ENCODE peak calls at places on chromosomes 11 and 22, in six cellular contexts. F is spleen, K is GM12891, U is amniotic stem cell, H is NCI-H1417, Z is HAP-1. N is an unnamed sample.

GRCh38 chr11:19453893-19454292 is 213.1 kb upstream of the E2F8 start:
- DNase-seq in F (no peak), K (no peak), Z (peak; percentile 64), U (no peak), H (no peak), N (no peak)

GRCh38 chr11:62507023-62507422 is 39.6 kb downstream of the AHNAK start:
- DNase-seq in K (no peak), H (no peak), Z (no peak), F (no peak), U (no peak), N (no peak)

GRCh38 chr22:28441720-28442263 is 237.8 kb downstream of the TTC28 start:
- DNase-seq in F (no peak), K (no peak), H (no peak), U (no peak), Z (no peak), N (no peak)

GRCh38 chr11:37072538-37072937 is 474.5 kb upstream of the RAG2 start:
- DNase-seq in H (no peak), F (no peak), Z (no peak), K (no peak), U (no peak), N (no peak)

GRCh38 chr11:72932132-72932570 is 117.9 kb downstream of the ATG16L2 start:
- DNase-seq in U (no peak), Z (no peak), F (no peak), K (no peak), H (no peak), N (no peak)

GRCh38 chr11:40380871-40381270 is 1078.6 kb downstream of the LRRC4C start:
- DNase-seq in Z (no peak), F (no peak), H (no peak), U (no peak), K (no peak), N (no peak)

GRCh38 chr11:126332221-126332711 is 23.2 kb upstream of the ST3GAL4 start:
- DNase-seq in H (no peak), Z (no peak), F (peak; percentile 74), U (peak; percentile 46), K (no peak), N (no peak)

GRCh38 chr11:130601764-130602163 is 153.3 kb downstream of the ADAMTS15 start:
- DNase-seq in K (no peak), F (no peak), H (no peak), U (no peak), Z (no peak), N (no peak)

GRCh38 chr11:46728659-46729040 is 9.6 kb downstream of the F2 start:
- DNase-seq in Z (no peak), H (no peak), U (no peak), K (no peak), F (peak; percentile 62), N (no peak)

GRCh38 chr11:40987895-40988435 is 471.5 kb downstream of the LRRC4C start:
- DNase-seq in K (no peak), F (no peak), Z (no peak), H (no peak), U (no peak), N (no peak)

GRCh38 chr11:3984896-3985295 is 109.7 kb upstream of the RRM1 start:
- DNase-seq in F (no peak), Z (no peak), K (no peak), U (no peak), H (no peak), N (peak; percentile 25)

GRCh38 chr11:134228625-134229024 is 4.2 kb downstream of the VPS26B start:
- DNase-seq in F (no peak), K (peak; percentile 51), U (no peak), Z (no peak), H (no peak), N (peak; percentile 42)

GRCh38 chr11:2980168-2980840 is 11.8 kb downstream of the NAP1L4 start:
- DNase-seq in K (no peak), F (no peak), U (no peak), H (no peak), Z (no peak), N (no peak)

GRCh38 chr11:13781153-13781552 is 112.7 kb downstream of the FAR1 start:
- DNase-seq in U (no peak), Z (no peak), K (no peak), F (no peak), H (peak; percentile 77), N (no peak)

GRCh38 chr11:37905707-37906417 is 1307.8 kb upstream of the RAG2 start:
- DNase-seq in Z (no peak), U (no peak), K (no peak), F (no peak), H (no peak), N (no peak)

GRCh38 chr11:64094463-64095223 is 58.9 kb downstream of the FLRT1 start:
- DNase-seq in F (no peak), Z (no peak), H (peak; percentile 67), K (no peak), U (no peak), N (no peak)

GRCh38 chr22:40397436-40397835 is 27.0 kb downstream of the SGSM3 start:
- DNase-seq in F (no peak), Z (no peak), K (no peak), H (peak; percentile 15), U (no peak), N (no peak)

GRCh38 chr22:34429314-34429713 is 509.0 kb upstream of the LARGE1 start:
- DNase-seq in K (no peak), Z (no peak), U (no peak), F (no peak), H (no peak), N (no peak)

GRCh38 chr22:28992565-28993326 is 68.9 kb downstream of the C22orf31 start:
- DNase-seq in H (no peak), U (no peak), F (no peak), K (no peak), Z (no peak), N (no peak)

GRCh38 chr11:63537293-63538101 is 889 bp downstream of the PLAAT4 start:
- DNase-seq in H (no peak), F (no peak), K (no peak), Z (no peak), U (no peak), N (no peak)

GRCh38 chr11:3120071-3120792 is 44.9 kb downstream of the OSBPL5 start:
- DNase-seq in Z (no peak), F (peak; percentile 58), K (no peak), H (no peak), U (no peak), N (no peak)

GRCh38 chr11:120030411-120030810 is 107.5 kb downstream of the TRIM29 start:
- DNase-seq in F (no peak), Z (no peak), U (no peak), K (no peak), H (no peak), N (no peak)

GRCh38 chr11:44709966-44710365 is 16.8 kb upstream of the TSPAN18 start:
- DNase-seq in U (no peak), H (no peak), Z (no peak), F (peak; percentile 33), K (no peak), N (no peak)